ENCODE peak calls at places on chromosomes 4 and X, in seven cellular contexts. One of them, this sample, is unnamed.

GRCh38 chr4:25817059-25817681 is 45.6 kb downstream of the SEL1L3 start:
- DNase-seq in lower lobe of right lung: no peak
- DNase-seq in cardiac muscle cell: peak
- DNase-seq in fibroblast of lung: peak
- DNase-seq in WERI-Rb-1: no peak
- DNase-seq in neural progenitor cell: no peak
- DNase-seq in transverse colon: no peak
- DNase-seq in this sample: no peak

GRCh38 chrX:1462110-1462509 is 9.4 kb upstream of the ASMTL start:
- DNase-seq in cardiac muscle cell: no peak
- DNase-seq in fibroblast of lung: no peak
- DNase-seq in transverse colon: no peak
- DNase-seq in lower lobe of right lung: no peak
- DNase-seq in neural progenitor cell: no peak
- DNase-seq in WERI-Rb-1: no peak
- DNase-seq in this sample: no peak

GRCh38 chr4:181911420-181911819 is 331.8 kb upstream of the TENM3 start:
- DNase-seq in WERI-Rb-1: no peak
- DNase-seq in cardiac muscle cell: peak
- DNase-seq in neural progenitor cell: no peak
- DNase-seq in lower lobe of right lung: no peak
- DNase-seq in fibroblast of lung: peak
- DNase-seq in transverse colon: no peak
- DNase-seq in this sample: no peak

GRCh38 chrX:13123247-13123856 is 78.9 kb upstream of the FAM9C start:
- DNase-seq in fibroblast of lung: no peak
- DNase-seq in lower lobe of right lung: no peak
- DNase-seq in WERI-Rb-1: no peak
- DNase-seq in neural progenitor cell: no peak
- DNase-seq in cardiac muscle cell: no peak
- DNase-seq in transverse colon: no peak
- DNase-seq in this sample: no peak

GRCh38 chr4:41222259-41222658 is 7.9 kb upstream of the APBB2 start:
- DNase-seq in lower lobe of right lung: no peak
- DNase-seq in neural progenitor cell: no peak
- DNase-seq in cardiac muscle cell: no peak
- DNase-seq in WERI-Rb-1: no peak
- DNase-seq in fibroblast of lung: no peak
- DNase-seq in transverse colon: no peak
- DNase-seq in this sample: no peak

GRCh38 chrX:37380920-37381319 is 31.8 kb downstream of the PRRG1 start:
- DNase-seq in lower lobe of right lung: no peak
- DNase-seq in neural progenitor cell: no peak
- DNase-seq in cardiac muscle cell: peak
- DNase-seq in WERI-Rb-1: no peak
- DNase-seq in transverse colon: no peak
- DNase-seq in fibroblast of lung: peak
- DNase-seq in this sample: peak

GRCh38 chr4:11446156-11446811 is 17.6 kb upstream of the HS3ST1 start:
- DNase-seq in lower lobe of right lung: no peak
- DNase-seq in transverse colon: no peak
- DNase-seq in cardiac muscle cell: peak
- DNase-seq in WERI-Rb-1: no peak
- DNase-seq in fibroblast of lung: peak
- DNase-seq in neural progenitor cell: no peak
- DNase-seq in this sample: no peak

GRCh38 chrX:53254570-53255461 is 26.6 kb downstream of the IQSEC2 start:
- DNase-seq in lower lobe of right lung: no peak
- DNase-seq in transverse colon: no peak
- DNase-seq in cardiac muscle cell: no peak
- DNase-seq in fibroblast of lung: no peak
- DNase-seq in neural progenitor cell: no peak
- DNase-seq in WERI-Rb-1: no peak
- DNase-seq in this sample: no peak

GRCh38 chrX:6021316-6022091 is 207.2 kb downstream of the NLGN4X start:
- DNase-seq in lower lobe of right lung: no peak
- DNase-seq in neural progenitor cell: peak
- DNase-seq in WERI-Rb-1: peak
- DNase-seq in cardiac muscle cell: peak
- DNase-seq in transverse colon: peak
- DNase-seq in fibroblast of lung: no peak
- DNase-seq in this sample: peak

GRCh38 chrX:66015152-66015827 is 24.6 kb downstream of the VSIG4 start:
- DNase-seq in WERI-Rb-1: no peak
- DNase-seq in lower lobe of right lung: peak
- DNase-seq in fibroblast of lung: no peak
- DNase-seq in cardiac muscle cell: peak
- DNase-seq in neural progenitor cell: no peak
- DNase-seq in transverse colon: peak
- DNase-seq in this sample: no peak

GRCh38 chr4:112840061-112840460 is 203.1 kb downstream of the LARP7 start:
- DNase-seq in fibroblast of lung: no peak
- DNase-seq in WERI-Rb-1: no peak
- DNase-seq in lower lobe of right lung: no peak
- DNase-seq in transverse colon: no peak
- DNase-seq in neural progenitor cell: no peak
- DNase-seq in cardiac muscle cell: no peak
- DNase-seq in this sample: no peak

GRCh38 chr4:10866691-10867090 is 182.1 kb upstream of the CLNK start:
- DNase-seq in WERI-Rb-1: peak
- DNase-seq in cardiac muscle cell: no peak
- DNase-seq in transverse colon: no peak
- DNase-seq in neural progenitor cell: no peak
- DNase-seq in fibroblast of lung: no peak
- DNase-seq in lower lobe of right lung: no peak
- DNase-seq in this sample: no peak

GRCh38 chrX:1086444-1087409 is 125.7 kb downstream of the CRLF2 start:
- DNase-seq in fibroblast of lung: no peak
- DNase-seq in neural progenitor cell: no peak
- DNase-seq in transverse colon: no peak
- DNase-seq in cardiac muscle cell: no peak
- DNase-seq in WERI-Rb-1: no peak
- DNase-seq in lower lobe of right lung: no peak
- DNase-seq in this sample: no peak

GRCh38 chr4:187019896-187020295 is 296.2 kb upstream of the FAT1 start:
- DNase-seq in cardiac muscle cell: no peak
- DNase-seq in lower lobe of right lung: no peak
- DNase-seq in neural progenitor cell: peak
- DNase-seq in transverse colon: no peak
- DNase-seq in fibroblast of lung: no peak
- DNase-seq in WERI-Rb-1: no peak
- DNase-seq in this sample: no peak

GRCh38 chr4:158053086-158053485 is 119.7 kb downstream of the GASK1B start:
- DNase-seq in cardiac muscle cell: no peak
- DNase-seq in WERI-Rb-1: no peak
- DNase-seq in transverse colon: no peak
- DNase-seq in neural progenitor cell: no peak
- DNase-seq in fibroblast of lung: no peak
- DNase-seq in lower lobe of right lung: no peak
- DNase-seq in this sample: no peak
- H3K27ac ChIP-seq in cardiac muscle cell: no peak
- H3K27ac ChIP-seq in WERI-Rb-1: no peak
- H3K27ac ChIP-seq in transverse colon: no peak
- H3K27ac ChIP-seq in neural progenitor cell: no peak
- H3K27ac ChIP-seq in fibroblast of lung: no peak
- H3K27ac ChIP-seq in lower lobe of right lung: no peak
- H3K27ac ChIP-seq in this sample: no peak

GRCh38 chr4:8250167-8250566 is 19.4 kb upstream of the HTRA3 start:
- DNase-seq in WERI-Rb-1: no peak
- DNase-seq in fibroblast of lung: no peak
- DNase-seq in neural progenitor cell: no peak
- DNase-seq in cardiac muscle cell: no peak
- DNase-seq in lower lobe of right lung: no peak
- DNase-seq in transverse colon: no peak
- DNase-seq in this sample: no peak

GRCh38 chr4:8248091-8248490 is 21.5 kb upstream of the HTRA3 start:
- DNase-seq in transverse colon: no peak
- DNase-seq in neural progenitor cell: no peak
- DNase-seq in fibroblast of lung: peak
- DNase-seq in WERI-Rb-1: no peak
- DNase-seq in lower lobe of right lung: no peak
- DNase-seq in cardiac muscle cell: peak
- DNase-seq in this sample: no peak

GRCh38 chr4:8244931-8245460 is 24.6 kb upstream of the HTRA3 start:
- DNase-seq in lower lobe of right lung: no peak
- DNase-seq in neural progenitor cell: no peak
- DNase-seq in transverse colon: no peak
- DNase-seq in cardiac muscle cell: no peak
- DNase-seq in WERI-Rb-1: no peak
- DNase-seq in fibroblast of lung: no peak
- DNase-seq in this sample: no peak

GRCh38 chr4:8245879-8246833 is 23.4 kb upstream of the HTRA3 start:
- DNase-seq in lower lobe of right lung: peak
- DNase-seq in WERI-Rb-1: no peak
- DNase-seq in neural progenitor cell: no peak
- DNase-seq in fibroblast of lung: no peak
- DNase-seq in cardiac muscle cell: no peak
- DNase-seq in transverse colon: no peak
- DNase-seq in this sample: no peak

DNA sequence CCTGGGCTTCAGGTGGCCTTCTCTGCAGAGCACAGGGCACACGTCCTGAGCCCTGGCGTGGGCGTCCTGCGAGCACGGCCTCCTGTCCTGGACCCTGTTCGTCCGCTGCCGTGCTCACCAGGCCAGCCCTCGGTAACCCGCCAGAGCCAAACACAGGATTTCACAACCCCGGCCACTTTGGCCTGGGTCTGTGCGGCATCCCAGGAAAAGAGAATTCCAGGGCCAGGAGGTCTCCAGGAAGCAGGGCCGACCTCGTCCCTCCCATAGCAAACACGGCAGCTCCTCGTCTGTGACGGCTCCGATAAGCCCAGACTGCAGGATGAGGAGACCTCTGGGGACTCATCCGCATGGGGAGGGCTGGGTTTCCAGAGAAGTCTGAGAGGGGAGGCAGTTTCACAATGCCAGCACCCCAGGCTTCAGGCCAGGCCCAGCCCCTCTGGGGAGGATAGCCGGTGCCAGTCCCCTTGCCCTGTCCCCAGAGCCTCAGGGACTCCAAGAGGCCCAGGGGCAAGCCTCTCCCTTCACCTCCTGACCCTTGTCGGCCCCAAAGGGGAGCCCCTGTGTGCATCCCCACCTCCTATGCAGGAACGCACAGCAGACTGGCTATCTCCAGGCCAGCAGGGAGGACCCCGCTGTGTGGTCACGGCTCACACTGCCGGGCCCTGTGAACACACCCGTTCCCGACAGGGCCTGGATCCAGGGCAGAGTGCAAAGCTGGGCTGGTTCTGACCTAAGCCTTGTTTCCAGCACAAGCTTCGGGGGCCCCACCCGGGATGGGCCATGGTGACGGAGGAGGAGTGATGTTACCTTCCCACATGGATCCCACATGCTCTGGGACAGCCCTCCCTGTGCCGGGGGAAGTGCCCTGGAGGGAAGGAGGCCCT is 22.3 kb upstream of the HTRA3 start:
- DNase-seq in cardiac muscle cell: peak
- DNase-seq in fibroblast of lung: peak
- DNase-seq in transverse colon: peak
- DNase-seq in neural progenitor cell: no peak
- DNase-seq in WERI-Rb-1: no peak
- DNase-seq in lower lobe of right lung: peak
- DNase-seq in this sample: no peak
- H3K27ac ChIP-seq in cardiac muscle cell: no peak
- H3K27ac ChIP-seq in fibroblast of lung: no peak
- H3K27ac ChIP-seq in transverse colon: peak
- H3K27ac ChIP-seq in neural progenitor cell: no peak
- H3K27ac ChIP-seq in WERI-Rb-1: no peak
- H3K27ac ChIP-seq in lower lobe of right lung: peak
- H3K27ac ChIP-seq in this sample: no peak

GRCh38 chrX:117053260-117053659 is 590.5 kb upstream of the CT83 start:
- DNase-seq in cardiac muscle cell: no peak
- DNase-seq in transverse colon: no peak
- DNase-seq in lower lobe of right lung: no peak
- DNase-seq in WERI-Rb-1: no peak
- DNase-seq in fibroblast of lung: no peak
- DNase-seq in neural progenitor cell: no peak
- DNase-seq in this sample: no peak
- H3K27ac ChIP-seq in cardiac muscle cell: no peak
- H3K27ac ChIP-seq in transverse colon: no peak
- H3K27ac ChIP-seq in lower lobe of right lung: no peak
- H3K27ac ChIP-seq in WERI-Rb-1: no peak
- H3K27ac ChIP-seq in fibroblast of lung: no peak
- H3K27ac ChIP-seq in neural progenitor cell: no peak
- H3K27ac ChIP-seq in this sample: no peak

GRCh38 chr4:154615211-154615610 is 2.8 kb upstream of the FGG start:
- DNase-seq in neural progenitor cell: no peak
- DNase-seq in cardiac muscle cell: no peak
- DNase-seq in WERI-Rb-1: no peak
- DNase-seq in lower lobe of right lung: no peak
- DNase-seq in transverse colon: no peak
- DNase-seq in fibroblast of lung: no peak
- DNase-seq in this sample: no peak

GRCh38 chr4:154617820-154618317 is 5.4 kb upstream of the FGG start:
- DNase-seq in transverse colon: no peak
- DNase-seq in lower lobe of right lung: no peak
- DNase-seq in WERI-Rb-1: no peak
- DNase-seq in cardiac muscle cell: no peak
- DNase-seq in fibroblast of lung: no peak
- DNase-seq in neural progenitor cell: no peak
- DNase-seq in this sample: no peak

GRCh38 chr4:154618708-154619315 is 6.4 kb upstream of the FGG start:
- DNase-seq in transverse colon: peak
- DNase-seq in cardiac muscle cell: peak
- DNase-seq in WERI-Rb-1: peak
- DNase-seq in fibroblast of lung: peak
- DNase-seq in neural progenitor cell: peak
- DNase-seq in lower lobe of right lung: peak
- DNase-seq in this sample: peak

GRCh38 chr4:154616287-154616686 is 3.8 kb upstream of the FGG start:
- DNase-seq in lower lobe of right lung: no peak
- DNase-seq in neural progenitor cell: no peak
- DNase-seq in cardiac muscle cell: no peak
- DNase-seq in fibroblast of lung: no peak
- DNase-seq in transverse colon: no peak
- DNase-seq in WERI-Rb-1: no peak
- DNase-seq in this sample: no peak

DNA sequence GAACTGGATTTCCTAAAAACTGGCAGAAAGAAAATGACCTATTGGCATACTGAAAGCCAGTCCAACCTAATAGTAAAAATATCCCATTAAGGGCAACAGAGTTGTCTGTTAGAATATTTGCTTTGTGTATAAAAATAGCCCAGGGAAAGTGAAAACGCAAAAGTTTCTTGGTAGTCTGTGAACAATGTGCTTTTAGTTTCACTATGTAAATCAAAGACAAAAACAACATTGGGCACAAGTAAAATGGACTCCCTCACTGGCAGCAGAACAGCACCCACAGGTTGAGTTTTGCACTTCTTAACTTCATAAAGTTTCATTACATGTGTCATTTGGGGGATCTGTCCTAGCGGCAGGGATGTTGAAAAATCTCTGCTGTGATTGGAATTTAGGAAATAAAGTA is 4.3 kb upstream of the FGG start:
- DNase-seq in transverse colon: no peak
- DNase-seq in WERI-Rb-1: no peak
- DNase-seq in cardiac muscle cell: no peak
- DNase-seq in neural progenitor cell: no peak
- DNase-seq in lower lobe of right lung: no peak
- DNase-seq in fibroblast of lung: no peak
- DNase-seq in this sample: no peak
- H3K27ac ChIP-seq in transverse colon: no peak
- H3K27ac ChIP-seq in WERI-Rb-1: no peak
- H3K27ac ChIP-seq in cardiac muscle cell: no peak
- H3K27ac ChIP-seq in neural progenitor cell: no peak
- H3K27ac ChIP-seq in lower lobe of right lung: no peak
- H3K27ac ChIP-seq in fibroblast of lung: no peak
- H3K27ac ChIP-seq in this sample: no peak

This sample was measured in prostate gland.